ENCODE peak calls at places on chromosome 2, in six cellular contexts. E is small intestine; X is CD8-positive, alpha-beta T cell; J is coronary artery; F is HL-60; K is MM.1S. H is an unnamed sample.

GRCh38 chr2:237391140-237391539 is 22.8 kb downstream of the COL6A3 start:
- DNase-seq in E (no peak), X (no peak), J (no peak), F (no peak), K (no peak), H (no peak)

GRCh38 chr2:180872256-180872655 is 108.1 kb upstream of the UBE2E3 start:
- DNase-seq in E (no peak), X (no peak), J (no peak), F (no peak), K (no peak), H (no peak)

GRCh38 chr2:66445781-66446177 is 10.9 kb downstream of the MEIS1 start:
- DNase-seq in E (no peak), X (no peak), J (no peak), F (no peak), K (no peak), H (no peak)

GRCh38 chr2:208112969-208113368 is 11.4 kb downstream of the CRYGD start:
- DNase-seq in E (no peak), X (no peak), J (no peak), F (no peak), K (no peak), H (no peak)

GRCh38 chr2:32403782-32404181 is 47.0 kb downstream of the BIRC6 start:
- DNase-seq in E (no peak), X (no peak), J (no peak), F (no peak), K (no peak), H (no peak)

GRCh38 chr2:59996830-59997229 is 556.6 kb downstream of the BCL11A start:
- DNase-seq in E (no peak), X (no peak), J (no peak), F (no peak), K (no peak), H (no peak)

GRCh38 chr2:113711857-113712256 is 44.6 kb downstream of the SLC35F5 start:
- DNase-seq in E (no peak), X (no peak), J (no peak), F (no peak), K (no peak), H (no peak)

GRCh38 chr2:4053769-4054493 is 350.6 kb downstream of the DCDC2C start:
- DNase-seq in E (no peak), X (no peak), J (no peak), F (no peak), K (no peak), H (no peak)

GRCh38 chr2:101120124-101120996 is 30.8 kb downstream of the TBC1D8 start:
- DNase-seq in E (peak), X (no peak), J (peak), F (no peak), K (no peak), H (peak)

GRCh38 chr2:239934571-239935171 is 90.5 kb downstream of the NDUFA10 start:
- DNase-seq in E (peak), X (peak), J (peak), F (peak), K (no peak), H (peak)

GRCh38 chr2:3712841-3713503 is 9.6 kb downstream of the DCDC2C start:
- DNase-seq in E (no peak), X (no peak), J (no peak), F (no peak), K (no peak), H (no peak)

GRCh38 chr2:127705281-127706065 is 4.2 kb downstream of the SFT2D3 start:
- DNase-seq in E (no peak), X (no peak), J (no peak), F (peak), K (no peak), H (no peak)

GRCh38 chr2:128746356-128746755 is 427.7 kb upstream of the HS6ST1 start:
- DNase-seq in E (no peak), X (no peak), J (no peak), F (no peak), K (no peak), H (no peak)

GRCh38 chr2:173058673-173059072 is 17.0 kb upstream of the MAP3K20 start:
- DNase-seq in E (no peak), X (no peak), J (no peak), F (no peak), K (no peak), H (no peak)

GRCh38 chr2:222423632-222424280 is 587 bp upstream of the SGPP2 start:
- DNase-seq in E (peak), X (no peak), J (no peak), F (no peak), K (peak), H (no peak)

GRCh38 chr2:158953926-158954763 is 14.3 kb upstream of the TANC1 start:
- DNase-seq in E (peak), X (no peak), J (peak), F (no peak), K (peak), H (peak)

GRCh38 chr2:238881353-238882082 is 33.6 kb downstream of the TWIST2 start:
- DNase-seq in E (no peak), X (no peak), J (no peak), F (no peak), K (no peak), H (no peak)

GRCh38 chr2:238884122-238884811 is 36.4 kb downstream of the TWIST2 start:
- DNase-seq in E (no peak), X (no peak), J (no peak), F (no peak), K (no peak), H (no peak)

GRCh38 chr2:238879621-238880377 is 31.9 kb downstream of the TWIST2 start:
- DNase-seq in E (no peak), X (no peak), J (no peak), F (no peak), K (no peak), H (no peak)

GRCh38 chr2:238883315-238884004 is 35.6 kb downstream of the TWIST2 start:
- DNase-seq in E (no peak), X (no peak), J (no peak), F (no peak), K (no peak), H (no peak)

DNA sequence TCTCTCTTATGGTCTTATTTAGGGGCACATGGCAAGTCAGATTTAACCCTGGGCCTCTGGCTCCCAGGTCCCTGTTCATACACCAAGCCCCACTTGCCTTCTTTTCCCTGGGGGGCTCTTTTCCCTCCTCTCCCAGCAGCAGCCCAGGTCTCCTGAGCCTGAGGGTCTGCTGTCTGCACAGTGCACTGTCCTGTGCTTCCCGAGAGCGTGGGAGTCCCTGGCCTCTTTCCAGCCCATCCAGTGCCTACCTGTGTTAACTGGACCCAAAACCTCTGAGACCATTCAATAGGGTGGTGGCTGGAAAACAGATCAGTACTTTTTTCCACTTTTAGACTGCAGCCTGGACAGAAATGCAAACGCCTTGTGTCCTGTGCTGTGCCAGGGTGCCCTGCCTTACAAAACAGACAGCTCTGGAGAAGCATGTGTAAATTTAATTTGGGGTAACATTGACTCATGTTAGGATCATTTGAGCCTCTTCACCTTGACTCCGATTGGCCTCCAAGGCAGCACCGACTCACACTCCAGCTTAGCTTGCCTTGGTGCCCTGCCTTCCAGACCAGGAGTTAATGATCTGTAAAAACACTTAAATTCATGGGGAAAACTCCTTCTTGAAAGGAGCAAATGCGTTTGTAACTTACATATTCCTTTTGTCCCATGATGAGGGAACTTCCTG is 34.3 kb downstream of the TWIST2 start:
- DNase-seq in E (no peak), X (no peak), J (no peak), F (no peak), K (no peak), H (no peak)
- H3K4me3 ChIP-seq in E (no peak), X (no peak), J (no peak), F (no peak), K (no peak), H (no peak)

GRCh38 chr2:30148850-30149249 is 2.0 kb downstream of the YPEL5 start:
- DNase-seq in E (no peak), X (no peak), J (no peak), F (peak), K (no peak), H (no peak)

GRCh38 chr2:30149976-30150375 is 3.2 kb downstream of the YPEL5 start:
- DNase-seq in E (no peak), X (no peak), J (no peak), F (no peak), K (no peak), H (no peak)

GRCh38 chr2:30147715-30148611 is 1.2 kb downstream of the YPEL5 start:
- DNase-seq in E (peak), X (peak), J (peak), F (peak), K (peak), H (peak)

GRCh38 chr2:30150786-30151185 is 4.0 kb downstream of the YPEL5 start:
- DNase-seq in E (peak), X (no peak), J (no peak), F (no peak), K (no peak), H (no peak)

GRCh38 chr2:30149513-30149912 is 2.7 kb downstream of the YPEL5 start:
- DNase-seq in E (no peak), X (no peak), J (no peak), F (peak), K (no peak), H (no peak)
- H3K4me3 ChIP-seq in E (no peak), X (no peak), J (peak), F (no peak), K (no peak), H (no peak)

DNA sequence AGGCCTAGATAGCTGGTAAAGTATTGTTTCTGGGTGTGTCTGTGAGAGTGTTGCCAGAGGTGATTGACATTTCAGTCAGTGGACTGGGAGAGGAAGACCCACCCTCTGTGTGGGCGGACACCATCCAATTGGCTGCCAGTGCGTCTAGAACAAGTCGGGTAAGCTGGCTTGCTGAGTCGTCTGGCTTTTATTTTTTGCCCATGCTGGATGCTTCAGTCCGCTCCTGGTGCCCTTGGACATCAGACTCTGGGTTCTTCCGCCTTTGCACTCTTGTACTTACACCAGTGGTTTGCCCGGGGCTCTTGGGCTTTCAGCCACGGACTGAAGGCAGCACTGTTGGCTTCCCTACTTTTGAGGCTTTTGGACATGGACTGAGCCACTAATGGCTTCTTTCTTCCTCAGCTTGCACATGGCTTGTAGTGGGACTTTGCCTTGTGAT is 24.3 kb downstream of the DIS3L2 start:
- DNase-seq in E (no peak), X (no peak), J (no peak), F (no peak), K (no peak), H (no peak)
- H3K4me3 ChIP-seq in E (no peak), X (no peak), J (no peak), F (no peak), K (no peak), H (no peak)

GRCh38 chr2:7880561-7880960 is 801.3 kb upstream of the ID2 start:
- DNase-seq in E (no peak), X (no peak), J (no peak), F (no peak), K (no peak), H (no peak)

GRCh38 chr2:7878786-7879515 is 802.9 kb upstream of the ID2 start:
- DNase-seq in E (no peak), X (no peak), J (no peak), F (no peak), K (no peak), H (no peak)

GRCh38 chr2:7881456-7881855 is 800.4 kb upstream of the ID2 start:
- DNase-seq in E (no peak), X (no peak), J (no peak), F (no peak), K (no peak), H (no peak)

GRCh38 chr2:7881038-7881437 is 800.8 kb upstream of the ID2 start:
- DNase-seq in E (no peak), X (no peak), J (no peak), F (no peak), K (no peak), H (no peak)

GRCh38 chr2:7880126-7880525 is 801.7 kb upstream of the ID2 start:
- DNase-seq in E (no peak), X (no peak), J (no peak), F (no peak), K (no peak), H (no peak)
- H3K4me3 ChIP-seq in E (no peak), X (no peak), J (no peak), F (no peak), K (no peak), H (no peak)

GRCh38 chr2:71456617-71457016 is 3.3 kb downstream of the DYSF start:
- DNase-seq in E (peak), X (no peak), J (no peak), F (no peak), K (no peak), H (no peak)

GRCh38 chr2:71454221-71455010 is 1.1 kb downstream of the DYSF start:
- DNase-seq in E (no peak), X (no peak), J (no peak), F (no peak), K (no peak), H (no peak)

GRCh38 chr2:71453404-71454220 is at the start of gene DYSF:
- DNase-seq in E (peak), X (no peak), J (no peak), F (no peak), K (no peak), H (no peak)

GRCh38 chr2:71455741-71456569 is 2.6 kb downstream of the DYSF start:
- DNase-seq in E (no peak), X (no peak), J (no peak), F (no peak), K (no peak), H (no peak)

GRCh38 chr2:71455011-71455740 is 1.8 kb downstream of the DYSF start:
- DNase-seq in E (no peak), X (no peak), J (no peak), F (no peak), K (no peak), H (no peak)
- H3K4me3 ChIP-seq in E (no peak), X (no peak), J (peak), F (peak), K (no peak), H (no peak)

DNA sequence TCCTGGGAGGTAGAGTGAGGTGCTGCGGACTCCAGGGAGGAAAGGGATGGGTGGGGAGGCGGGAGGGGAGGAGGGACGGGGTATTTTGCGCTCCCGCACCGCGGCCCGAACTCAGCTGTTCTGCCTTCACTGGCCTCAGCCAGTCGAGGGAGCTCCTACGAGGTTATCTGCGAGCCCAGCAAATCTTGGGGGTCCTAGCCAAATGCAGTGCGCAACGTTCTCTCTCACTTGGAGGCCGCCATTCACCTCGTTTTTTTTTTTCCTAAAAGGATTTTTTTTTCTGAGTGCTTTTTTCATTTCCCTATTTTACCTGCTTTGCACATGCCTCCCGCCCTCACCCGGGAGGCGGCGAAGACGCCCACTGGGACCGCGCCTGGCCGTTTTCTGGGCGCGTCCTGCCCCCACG is 864 bp upstream of the BCL2L11 start:
- DNase-seq in E (no peak), X (peak), J (no peak), F (no peak), K (peak), H (no peak)
- H3K4me3 ChIP-seq in E (peak), X (peak), J (peak), F (peak), K (peak), H (peak)

GRCh38 chr2:45643543-45644542 is 7.6 kb upstream of the PRKCE start:
- DNase-seq in E (peak), X (peak), J (no peak), F (no peak), K (peak), H (peak)
- H3K4me3 ChIP-seq in E (peak), X (peak), J (peak), F (peak), K (peak), H (peak)

GRCh38 chr2:176172748-176173586 is 15.5 kb upstream of the HOXD1 start:
- DNase-seq in E (no peak), X (no peak), J (no peak), F (no peak), K (no peak), H (no peak)

GRCh38 chr2:176170606-176171005 is 13.5 kb downstream of the HOXD3 start:
- DNase-seq in E (no peak), X (no peak), J (no peak), F (no peak), K (no peak), H (no peak)

GRCh38 chr2:176172007-176172747 is 15.1 kb downstream of the HOXD3 start:
- DNase-seq in E (no peak), X (no peak), J (no peak), F (no peak), K (no peak), H (no peak)

GRCh38 chr2:176169711-176170110 is 12.6 kb downstream of the HOXD3 start:
- DNase-seq in E (no peak), X (no peak), J (no peak), F (no peak), K (no peak), H (no peak)

DNA sequence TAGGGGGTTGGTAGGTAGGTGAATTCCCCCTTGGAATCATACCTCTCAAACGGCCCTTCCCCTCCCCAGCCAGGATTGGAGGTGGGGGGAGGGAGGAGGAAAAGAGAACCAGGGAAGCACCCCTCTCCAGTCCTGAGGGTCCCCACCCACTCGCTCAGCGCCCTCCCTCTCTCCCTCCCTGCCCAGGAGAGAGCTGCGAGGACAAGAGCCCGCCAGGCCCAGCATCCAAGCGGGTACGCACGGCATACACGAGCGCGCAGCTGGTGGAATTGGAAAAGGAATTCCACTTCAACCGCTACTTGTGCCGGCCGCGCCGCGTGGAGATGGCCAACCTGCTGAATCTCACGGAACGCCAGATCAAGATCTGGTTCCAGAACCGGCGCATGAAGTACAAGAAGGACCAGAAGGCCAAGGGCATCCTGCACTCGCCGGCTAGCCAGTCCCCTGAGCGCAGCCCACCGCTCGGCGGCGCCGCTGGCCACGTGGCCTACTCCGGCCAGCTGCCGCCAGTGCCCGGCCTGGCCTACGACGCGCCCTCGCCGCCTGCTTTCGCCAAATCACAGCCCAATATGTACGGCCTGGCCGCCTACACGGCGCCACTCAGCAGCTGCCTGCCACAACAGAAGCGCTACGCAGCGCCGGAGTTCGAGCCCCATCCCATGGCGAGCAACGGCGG is 14.4 kb downstream of the HOXD3 start:
- DNase-seq in E (no peak), X (no peak), J (no peak), F (no peak), K (no peak), H (no peak)
- H3K4me3 ChIP-seq in E (no peak), X (no peak), J (peak), F (no peak), K (no peak), H (no peak)

GRCh38 chr2:26847663-26848335 is at the start of gene DPYSL5:
- DNase-seq in E (no peak), X (no peak), J (no peak), F (no peak), K (no peak), H (no peak)

GRCh38 chr2:26846334-26846863 is 1.5 kb upstream of the DPYSL5 start:
- DNase-seq in E (peak), X (peak), J (no peak), F (no peak), K (peak), H (peak)

GRCh38 chr2:26845021-26845420 is 2.9 kb upstream of the DPYSL5 start:
- DNase-seq in E (no peak), X (no peak), J (no peak), F (no peak), K (no peak), H (no peak)

GRCh38 chr2:26848336-26849055 is 564 bp downstream of the DPYSL5 start:
- DNase-seq in E (no peak), X (no peak), J (no peak), F (no peak), K (no peak), H (no peak)

GRCh38 chr2:26846881-26847662 is 860 bp upstream of the DPYSL5 start:
- DNase-seq in E (no peak), X (no peak), J (no peak), F (no peak), K (no peak), H (no peak)
- H3K4me3 ChIP-seq in E (peak), X (peak), J (peak), F (no peak), K (no peak), H (no peak)

H was measured in colonic mucosa.